ENCODE peak calls at places on chromosomes 5 and 9, in eight cellular contexts. One of them, this sample, is unnamed.

GRCh38 chr9:3074247-3074646 is 230.4 kb upstream of the PUM3 start:
- DNase-seq in GM23338: peak; percentile 19
- DNase-seq in neural progenitor cell: no peak
- DNase-seq in hepatocyte: no peak
- DNase-seq in PC-9: no peak
- DNase-seq in HepG2: no peak
- DNase-seq in mammary epithelial cell: no peak
- DNase-seq in GM23248: no peak
- DNase-seq in this sample: no peak

GRCh38 chr5:133246376-133247144 is 194.7 kb downstream of the HSPA4 start:
- DNase-seq in PC-9: no peak
- DNase-seq in GM23338: no peak
- DNase-seq in HepG2: no peak
- DNase-seq in hepatocyte: no peak
- DNase-seq in neural progenitor cell: no peak
- DNase-seq in GM23248: no peak
- DNase-seq in mammary epithelial cell: no peak
- DNase-seq in this sample: peak; percentile 51

GRCh38 chr5:15513379-15513778 is 13.4 kb downstream of the FBXL7 start:
- DNase-seq in hepatocyte: no peak
- DNase-seq in GM23248: no peak
- DNase-seq in neural progenitor cell: no peak
- DNase-seq in GM23338: no peak
- DNase-seq in PC-9: no peak
- DNase-seq in HepG2: no peak
- DNase-seq in mammary epithelial cell: no peak
- DNase-seq in this sample: no peak

GRCh38 chr9:98514841-98515240 is 193.9 kb downstream of the GABBR2 start:
- DNase-seq in PC-9: no peak
- DNase-seq in GM23338: no peak
- DNase-seq in GM23248: no peak
- DNase-seq in hepatocyte: no peak
- DNase-seq in mammary epithelial cell: no peak
- DNase-seq in HepG2: no peak
- DNase-seq in neural progenitor cell: no peak
- DNase-seq in this sample: no peak

GRCh38 chr9:125961037-125961436 is 213.9 kb downstream of the PBX3 start:
- DNase-seq in neural progenitor cell: peak; percentile 54
- DNase-seq in GM23338: no peak
- DNase-seq in hepatocyte: no peak
- DNase-seq in mammary epithelial cell: no peak
- DNase-seq in PC-9: no peak
- DNase-seq in HepG2: no peak
- DNase-seq in GM23248: no peak
- DNase-seq in this sample: no peak

GRCh38 chr9:107337676-107338590 is 54.9 kb downstream of the RAD23B start:
- DNase-seq in GM23248: peak; percentile 67
- DNase-seq in PC-9: no peak
- DNase-seq in hepatocyte: no peak
- DNase-seq in neural progenitor cell: no peak
- DNase-seq in mammary epithelial cell: no peak
- DNase-seq in HepG2: no peak
- DNase-seq in GM23338: no peak
- DNase-seq in this sample: no peak

GRCh38 chr9:98255064-98255577 is 328 bp downstream of the TBC1D2 start:
- DNase-seq in PC-9: no peak
- DNase-seq in GM23248: peak; percentile 82
- DNase-seq in neural progenitor cell: peak; percentile 73
- DNase-seq in mammary epithelial cell: no peak
- DNase-seq in GM23338: peak; percentile 87
- DNase-seq in hepatocyte: no peak
- DNase-seq in HepG2: no peak
- DNase-seq in this sample: peak; percentile 51

GRCh38 chr5:97528941-97529340 is 345.9 kb upstream of the RIOK2 start:
- DNase-seq in PC-9: no peak
- DNase-seq in mammary epithelial cell: no peak
- DNase-seq in hepatocyte: no peak
- DNase-seq in neural progenitor cell: no peak
- DNase-seq in HepG2: no peak
- DNase-seq in GM23248: peak; percentile 82
- DNase-seq in GM23338: no peak
- DNase-seq in this sample: peak; percentile 62

GRCh38 chr5:10679336-10679988 is 81.6 kb downstream of the DAP start:
- DNase-seq in neural progenitor cell: no peak
- DNase-seq in mammary epithelial cell: no peak
- DNase-seq in HepG2: no peak
- DNase-seq in PC-9: no peak
- DNase-seq in GM23248: no peak
- DNase-seq in GM23338: no peak
- DNase-seq in hepatocyte: no peak
- DNase-seq in this sample: no peak

GRCh38 chr5:124744170-124744911 is 2.1 kb downstream of the ZNF608 start:
- DNase-seq in GM23338: no peak
- DNase-seq in mammary epithelial cell: peak; percentile 52
- DNase-seq in GM23248: peak; percentile 49
- DNase-seq in hepatocyte: peak; percentile 51
- DNase-seq in PC-9: no peak
- DNase-seq in HepG2: no peak
- DNase-seq in neural progenitor cell: no peak
- DNase-seq in this sample: no peak

GRCh38 chr5:53397845-53398244 is 82.6 kb upstream of the FST start:
- DNase-seq in mammary epithelial cell: peak; percentile 85
- DNase-seq in neural progenitor cell: no peak
- DNase-seq in PC-9: peak; percentile 48
- DNase-seq in GM23248: peak; percentile 87
- DNase-seq in hepatocyte: no peak
- DNase-seq in GM23338: no peak
- DNase-seq in HepG2: no peak
- DNase-seq in this sample: peak; percentile 69

GRCh38 chr9:93303258-93303771 is 119.4 kb downstream of the WNK2 start:
- DNase-seq in HepG2: no peak
- DNase-seq in neural progenitor cell: no peak
- DNase-seq in hepatocyte: no peak
- DNase-seq in mammary epithelial cell: no peak
- DNase-seq in PC-9: no peak
- DNase-seq in GM23248: no peak
- DNase-seq in GM23338: no peak
- DNase-seq in this sample: no peak

GRCh38 chr9:127557466-127557869 is 54.6 kb upstream of the STXBP1 start:
- DNase-seq in mammary epithelial cell: no peak
- DNase-seq in neural progenitor cell: peak; percentile 53
- DNase-seq in GM23248: peak; percentile 65
- DNase-seq in hepatocyte: peak; percentile 49
- DNase-seq in HepG2: no peak
- DNase-seq in GM23338: no peak
- DNase-seq in PC-9: peak; percentile 50
- DNase-seq in this sample: no peak

GRCh38 chr9:127556871-127557270 is 55.2 kb upstream of the STXBP1 start:
- DNase-seq in mammary epithelial cell: no peak
- DNase-seq in hepatocyte: no peak
- DNase-seq in HepG2: no peak
- DNase-seq in PC-9: no peak
- DNase-seq in neural progenitor cell: no peak
- DNase-seq in GM23248: no peak
- DNase-seq in GM23338: no peak
- DNase-seq in this sample: no peak

GRCh38 chr9:127559247-127559680 is 52.8 kb upstream of the STXBP1 start:
- DNase-seq in GM23338: no peak
- DNase-seq in PC-9: no peak
- DNase-seq in hepatocyte: no peak
- DNase-seq in mammary epithelial cell: no peak
- DNase-seq in HepG2: no peak
- DNase-seq in GM23248: no peak
- DNase-seq in neural progenitor cell: no peak
- DNase-seq in this sample: no peak

GRCh38 chr9:127557998-127558546 is 54.0 kb upstream of the STXBP1 start:
- DNase-seq in neural progenitor cell: no peak
- DNase-seq in PC-9: no peak
- DNase-seq in hepatocyte: no peak
- DNase-seq in GM23338: no peak
- DNase-seq in mammary epithelial cell: no peak
- DNase-seq in HepG2: no peak
- DNase-seq in GM23248: no peak
- DNase-seq in this sample: no peak

GRCh38 chr9:127558581-127559246 is 53.4 kb upstream of the STXBP1 start:
- DNase-seq in mammary epithelial cell: no peak
- DNase-seq in neural progenitor cell: no peak
- DNase-seq in PC-9: no peak
- DNase-seq in GM23248: peak; percentile 66
- DNase-seq in HepG2: no peak
- DNase-seq in hepatocyte: no peak
- DNase-seq in GM23338: no peak
- DNase-seq in this sample: no peak
- H3K4me1 ChIP-seq in mammary epithelial cell: peaks cover 91% of the 10 kb centered on the region
- H3K4me1 ChIP-seq in neural progenitor cell: peaks cover 40% of the 10 kb centered on the region
- H3K4me1 ChIP-seq in PC-9: peaks cover 92% of the 10 kb centered on the region
- H3K4me1 ChIP-seq in GM23248: peaks cover 91% of the 10 kb centered on the region
- H3K4me1 ChIP-seq in HepG2: peaks cover 47% of the 10 kb centered on the region
- H3K4me1 ChIP-seq in hepatocyte: peaks cover 50% of the 10 kb centered on the region
- H3K4me1 ChIP-seq in GM23338: peaks cover 18% of the 10 kb centered on the region
- H3K4me1 ChIP-seq in this sample: peaks cover 86% of the 10 kb centered on the region

GRCh38 chr5:171509467-171509866 is 90.0 kb downstream of the FGF18 start:
- DNase-seq in GM23248: no peak
- DNase-seq in hepatocyte: no peak
- DNase-seq in HepG2: no peak
- DNase-seq in GM23338: no peak
- DNase-seq in neural progenitor cell: no peak
- DNase-seq in PC-9: no peak
- DNase-seq in mammary epithelial cell: no peak
- DNase-seq in this sample: no peak
- TF ChIP-seq EZH2 in GM23248: no peak
- TF ChIP-seq EZH2 in hepatocyte: no peak
- TF ChIP-seq EZH2 in HepG2: no peak
- TF ChIP-seq EZH2 in GM23338: no peak
- TF ChIP-seq EZH2 in neural progenitor cell: no peak
- TF ChIP-seq EZH2 in PC-9: no peak
- TF ChIP-seq EZH2 in mammary epithelial cell: no peak
- TF ChIP-seq EZH2 in this sample: no peak

GRCh38 chr9:15461601-15462000 is 38.9 kb downstream of the SNAPC3 start:
- DNase-seq in HepG2: no peak
- DNase-seq in mammary epithelial cell: no peak
- DNase-seq in GM23338: no peak
- DNase-seq in hepatocyte: no peak
- DNase-seq in GM23248: no peak
- DNase-seq in neural progenitor cell: no peak
- DNase-seq in PC-9: no peak
- DNase-seq in this sample: no peak

GRCh38 chr9:15461056-15461455 is 38.4 kb downstream of the SNAPC3 start:
- DNase-seq in mammary epithelial cell: no peak
- DNase-seq in GM23338: no peak
- DNase-seq in GM23248: no peak
- DNase-seq in hepatocyte: no peak
- DNase-seq in PC-9: no peak
- DNase-seq in HepG2: no peak
- DNase-seq in neural progenitor cell: no peak
- DNase-seq in this sample: no peak
- H3K36me3 ChIP-seq in mammary epithelial cell: peaks cover 33% of the 10 kb centered on the region
- H3K36me3 ChIP-seq in GM23338: peaks cover 50% of the 10 kb centered on the region
- H3K36me3 ChIP-seq in GM23248: peaks cover 82% of the 10 kb centered on the region
- H3K36me3 ChIP-seq in hepatocyte: no peaks in the 10 kb centered on the region
- H3K36me3 ChIP-seq in PC-9: peaks cover 4% of the 10 kb centered on the region
- H3K36me3 ChIP-seq in HepG2: peaks cover 13% of the 10 kb centered on the region
- H3K36me3 ChIP-seq in neural progenitor cell: peaks cover 52% of the 10 kb centered on the region
- H3K36me3 ChIP-seq in this sample: peaks cover 43% of the 10 kb centered on the region

GRCh38 chr5:160833806-160834205 is 18.2 kb downstream of the ATP10B start:
- DNase-seq in mammary epithelial cell: peak; percentile 77
- DNase-seq in HepG2: no peak
- DNase-seq in GM23248: no peak
- DNase-seq in PC-9: no peak
- DNase-seq in GM23338: no peak
- DNase-seq in neural progenitor cell: no peak
- DNase-seq in hepatocyte: no peak
- DNase-seq in this sample: no peak
- H3K4me1 ChIP-seq in mammary epithelial cell: peaks cover 28% of the 10 kb centered on the region
- H3K4me1 ChIP-seq in HepG2: no peaks in the 10 kb centered on the region
- H3K4me1 ChIP-seq in GM23248: no peaks in the 10 kb centered on the region
- H3K4me1 ChIP-seq in PC-9: no peaks in the 10 kb centered on the region
- H3K4me1 ChIP-seq in GM23338: no peaks in the 10 kb centered on the region
- H3K4me1 ChIP-seq in neural progenitor cell: no peaks in the 10 kb centered on the region
- H3K4me1 ChIP-seq in hepatocyte: no peaks in the 10 kb centered on the region
- H3K4me1 ChIP-seq in this sample: no peaks in the 10 kb centered on the region